ENCODE peak calls at places on chromosomes 7 and 10, in five cellular contexts. O is activated CD8-positive, alpha-beta memory T cell treated with anti-CD3 and anti-CD28 coated beads, Interleukin-2, amount 50 U/mL, for 48 hours; E is nucleus accumbens; C is body of pancreas; P is NCI-H2081. S is an unnamed sample.

GRCh38 chr7:93551063-93551895 is 23.2 kb downstream of the CALCR start:
- DNase-seq in O (no peak), E (no peak), C (no peak), P (peak), S (no peak)

GRCh38 chr10:78458983-78459638 is 425.4 kb downstream of the RPS24 start:
- DNase-seq in O (no peak), E (no peak), C (peak), P (peak), S (no peak)

GRCh38 chr10:2980116-2980515 is 87.2 kb upstream of the PFKP start:
- DNase-seq in O (no peak), E (no peak), C (no peak), P (no peak), S (peak)

GRCh38 chr10:36494386-36494785 is 631.0 kb upstream of the ANKRD30A start:
- DNase-seq in O (no peak), E (no peak), C (no peak), P (no peak), S (no peak)

GRCh38 chr10:16521311-16522016 is at the start of gene C1QL3:
- DNase-seq in O (peak), E (no peak), C (no peak), P (peak), S (no peak)

GRCh38 chr10:103838851-103839512 is 16.4 kb downstream of the SH3PXD2A start:
- DNase-seq in O (no peak), E (no peak), C (no peak), P (no peak), S (no peak)

GRCh38 chr10:19843487-19843886 is 27.3 kb downstream of the PLXDC2 start:
- DNase-seq in O (no peak), E (no peak), C (no peak), P (no peak), S (no peak)

GRCh38 chr7:17298840-17299476 is 506 bp downstream of the AHR start:
- DNase-seq in O (peak), E (peak), C (peak), P (peak), S (no peak)

GRCh38 chr7:106521541-106521940 is 139.4 kb downstream of the CCDC71L start:
- DNase-seq in O (no peak), E (no peak), C (no peak), P (no peak), S (no peak)

GRCh38 chr7:11005202-11005601 is 31.5 kb downstream of the PHF14 start:
- DNase-seq in O (no peak), E (no peak), C (no peak), P (no peak), S (no peak)

GRCh38 chr10:43854042-43854441 is 205.4 kb upstream of the ZNF32 start:
- DNase-seq in O (no peak), E (no peak), C (no peak), P (no peak), S (no peak)

GRCh38 chr7:140542226-140542625 is 62.9 kb upstream of the MKRN1 start:
- DNase-seq in O (no peak), E (no peak), C (no peak), P (no peak), S (peak)

GRCh38 chr7:5532520-5533335 is 109.1 kb upstream of the TNRC18 start:
- DNase-seq in O (peak), E (peak), C (peak), P (no peak), S (no peak)

GRCh38 chr7:138720286-138720685 is 19.1 kb upstream of the SVOPL start:
- DNase-seq in O (no peak), E (no peak), C (no peak), P (no peak), S (no peak)

GRCh38 chr7:29196191-29196590 is 1.6 kb downstream of the CHN2 start:
- DNase-seq in O (no peak), E (no peak), C (no peak), P (peak), S (no peak)

GRCh38 chr7:138247081-138247480 is 170.8 kb downstream of the AKR1D1 start:
- DNase-seq in O (no peak), E (no peak), C (no peak), P (no peak), S (no peak)

GRCh38 chr7:149280151-149280550 is 18.2 kb downstream of the ZNF783 start:
- DNase-seq in O (no peak), E (no peak), C (no peak), P (no peak), S (no peak)

GRCh38 chr7:143945423-143945822 is 9.2 kb upstream of the OR2F1 start:
- DNase-seq in O (no peak), E (no peak), C (no peak), P (no peak), S (no peak)

GRCh38 chr10:120586471-120586872 is 129.4 kb downstream of the PLPP4 start:
- DNase-seq in O (no peak), E (no peak), C (no peak), P (no peak), S (peak)

GRCh38 chr10:28925154-28925663 is 247.9 kb downstream of the BAMBI start:
- DNase-seq in O (no peak), E (no peak), C (no peak), P (no peak), S (no peak)

GRCh38 chr7:71132521-71133231 is 732 bp downstream of the GALNT17 start:
- DNase-seq in O (no peak), E (no peak), C (peak), P (no peak), S (no peak)

GRCh38 chr7:33446551-33446950 is 317.2 kb downstream of the BBS9 start:
- DNase-seq in O (no peak), E (no peak), C (no peak), P (no peak), S (no peak)